ENCODE peak calls at places on chromosomes 2 and 18, in eight cellular contexts. P is IMR-90, J is K562, D is A549, E is H1, U is SK-N-SH, L is HCT116, I is GM12878. C is an unnamed sample.

GRCh38 chr2:126725580-126725979 is 69.6 kb downstream of the GYPC start:
- DNase-seq in P (no peak), J (no peak), D (no peak), E (no peak), U (no peak), L (no peak), I (no peak), C (no peak)

GRCh38 chr2:98346259-98347236 is at the start of gene CNGA3:
- DNase-seq in P (peak), J (peak), D (no peak), E (peak), U (peak), L (no peak), I (no peak), C (no peak)

GRCh38 chr2:96685592-96686459 is 43.3 kb downstream of the FER1L5 start:
- DNase-seq in P (no peak), J (peak), D (no peak), E (peak), U (peak), L (no peak), I (no peak), C (peak)

GRCh38 chr18:59690216-59691045 is 6.8 kb downstream of the CCBE1 start:
- DNase-seq in P (no peak), J (no peak), D (no peak), E (no peak), U (no peak), L (no peak), I (no peak), C (no peak)

GRCh38 chr2:169397697-169398096 is 35.4 kb upstream of the LRP2 start:
- DNase-seq in P (no peak), J (peak), D (no peak), E (no peak), U (peak), L (peak), I (no peak), C (no peak)

GRCh38 chr2:26807788-26808460 is 22.1 kb downstream of the CENPA start:
- DNase-seq in P (peak), J (no peak), D (no peak), E (no peak), U (peak), L (no peak), I (no peak), C (no peak)

GRCh38 chr2:185475868-185476267 is 262.7 kb upstream of the FSIP2 start:
- DNase-seq in P (no peak), J (no peak), D (no peak), E (no peak), U (no peak), L (no peak), I (no peak), C (no peak)

GRCh38 chr2:225414902-225415301 is 15.4 kb downstream of the NYAP2 start:
- DNase-seq in P (no peak), J (no peak), D (no peak), E (no peak), U (no peak), L (no peak), I (no peak), C (no peak)

GRCh38 chr2:43727634-43728014 is 46.2 kb upstream of the DYNC2LI1 start:
- DNase-seq in P (no peak), J (no peak), D (no peak), E (no peak), U (no peak), L (no peak), I (no peak), C (no peak)

GRCh38 chr2:237171396-237171795 is 85.7 kb downstream of the COPS8 start:
- DNase-seq in P (peak), J (no peak), D (peak), E (no peak), U (no peak), L (peak), I (no peak), C (no peak)

GRCh38 chr2:183614797-183615429 is 490.7 kb downstream of the NUP35 start:
- DNase-seq in P (no peak), J (no peak), D (no peak), E (no peak), U (peak), L (no peak), I (no peak), C (no peak)

GRCh38 chr2:85242321-85242720 is 85.5 kb downstream of the TGOLN2 start:
- DNase-seq in P (no peak), J (no peak), D (no peak), E (no peak), U (no peak), L (no peak), I (no peak), C (no peak)

GRCh38 chr2:164430166-164430783 is 191.0 kb downstream of the GRB14 start:
- DNase-seq in P (peak), J (no peak), D (peak), E (no peak), U (peak), L (peak), I (no peak), C (peak)

GRCh38 chr2:10947005-10947440 is 35.3 kb downstream of the KCNF1 start:
- DNase-seq in P (peak), J (no peak), D (no peak), E (no peak), U (no peak), L (no peak), I (no peak), C (no peak)

GRCh38 chr2:160229591-160229990 is 29.5 kb upstream of the ITGB6 start:
- DNase-seq in P (peak), J (no peak), D (no peak), E (no peak), U (no peak), L (no peak), I (no peak), C (no peak)

GRCh38 chr18:74766233-74766632 is 168.6 kb downstream of the ZNF407 start:
- DNase-seq in P (no peak), J (no peak), D (no peak), E (no peak), U (no peak), L (no peak), I (no peak), C (no peak)

GRCh38 chr2:131152065-131152464 is 46.9 kb downstream of the PLEKHB2 start:
- DNase-seq in P (no peak), J (no peak), D (no peak), E (peak), U (peak), L (no peak), I (no peak), C (no peak)

GRCh38 chr2:88085602-88086001 is 18.0 kb downstream of the SMYD1 start:
- DNase-seq in P (no peak), J (no peak), D (no peak), E (no peak), U (no peak), L (no peak), I (no peak), C (no peak)

GRCh38 chr2:181310967-181311366 is 146.2 kb upstream of the ITGA4 start:
- DNase-seq in P (no peak), J (no peak), D (no peak), E (no peak), U (no peak), L (no peak), I (no peak), C (no peak)

GRCh38 chr2:122063716-122064115 is 308.3 kb downstream of the TSN start:
- DNase-seq in P (peak), J (no peak), D (no peak), E (no peak), U (no peak), L (no peak), I (no peak), C (no peak)

GRCh38 chr2:239223029-239223329 is 177.8 kb downstream of the HDAC4 start:
- DNase-seq in P (peak), J (no peak), D (no peak), E (no peak), U (no peak), L (no peak), I (no peak), C (peak)

GRCh38 chr18:4125246-4125938 is 329.7 kb downstream of the DLGAP1 start:
- DNase-seq in P (no peak), J (no peak), D (no peak), E (no peak), U (no peak), L (no peak), I (no peak), C (no peak)

GRCh38 chr2:43227830-43228280 is 1.4 kb upstream of the ZFP36L2 start:
- DNase-seq in P (peak), J (peak), D (peak), E (no peak), U (no peak), L (no peak), I (no peak), C (peak)

GRCh38 chr2:102841107-102841840 is 79.4 kb downstream of the TMEM182 start:
- DNase-seq in P (peak), J (peak), D (peak), E (peak), U (peak), L (peak), I (no peak), C (peak)

GRCh38 chr18:58862851-58863538 is 1.7 kb upstream of the ZNF532 start:
- DNase-seq in P (peak), J (no peak), D (peak), E (peak), U (peak), L (peak), I (no peak), C (no peak)

GRCh38 chr2:33104726-33105125 is 158.0 kb downstream of the LTBP1 start:
- DNase-seq in P (peak), J (peak), D (no peak), E (no peak), U (no peak), L (peak), I (no peak), C (no peak)

GRCh38 chr2:224145751-224146355 is 106.8 kb upstream of the SERPINE2 start:
- DNase-seq in P (peak), J (no peak), D (peak), E (no peak), U (no peak), L (peak), I (no peak), C (peak)

GRCh38 chr2:65574911-65575444 is 142.6 kb upstream of the SPRED2 start:
- DNase-seq in P (no peak), J (no peak), D (no peak), E (no peak), U (no peak), L (no peak), I (no peak), C (no peak)

GRCh38 chr18:7855051-7855450 is 287.9 kb downstream of the PTPRM start:
- DNase-seq in P (no peak), J (no peak), D (no peak), E (no peak), U (no peak), L (no peak), I (no peak), C (no peak)

GRCh38 chr18:22932885-22933205 is 283 bp upstream of the RBBP8 start:
- DNase-seq in P (no peak), J (no peak), D (no peak), E (no peak), U (no peak), L (no peak), I (no peak), C (no peak)

GRCh38 chr2:134206029-134206428 is 47.8 kb upstream of the MGAT5 start:
- DNase-seq in P (no peak), J (no peak), D (no peak), E (no peak), U (no peak), L (no peak), I (no peak), C (no peak)

DNA sequence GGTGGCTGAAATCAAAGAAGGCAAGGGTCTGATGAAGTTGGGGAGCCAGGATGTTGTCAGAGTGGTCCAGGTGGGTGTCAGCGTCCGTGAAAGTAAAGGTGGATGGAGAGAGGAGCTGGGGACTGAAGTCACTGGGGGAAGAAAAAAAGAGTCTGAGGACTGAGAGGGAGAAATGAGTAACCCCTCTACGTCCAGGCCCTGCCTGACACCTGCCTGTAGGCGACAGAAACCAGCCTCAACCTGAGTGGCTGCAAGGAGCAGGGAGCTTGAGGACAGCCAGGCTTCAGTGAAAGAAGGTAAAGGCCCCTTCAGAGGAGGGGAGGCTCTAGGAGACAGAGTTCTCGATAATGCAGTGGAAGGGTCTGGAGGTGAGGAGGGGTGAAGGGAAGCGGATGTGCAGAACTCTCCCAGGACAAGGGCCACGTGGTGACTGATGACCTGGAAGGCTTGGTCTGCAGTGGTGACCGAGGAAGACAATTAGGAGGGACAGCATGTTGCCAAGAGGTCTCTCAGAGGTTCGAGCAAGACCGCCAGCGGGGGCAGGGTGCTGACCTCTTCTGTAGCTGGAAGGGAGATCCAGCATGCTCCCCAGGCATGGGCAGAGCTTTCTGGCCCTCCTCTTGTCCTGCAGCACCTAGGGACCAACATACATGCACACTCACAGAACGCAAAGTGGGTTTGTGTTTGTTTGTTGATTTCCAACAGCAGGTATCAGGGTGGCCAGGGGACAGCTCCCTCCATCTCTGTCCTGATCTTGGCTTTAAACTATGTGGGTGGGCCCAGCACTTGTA is 86.6 kb upstream of the TMEM247 start:
- DNase-seq in P (no peak), J (no peak), D (no peak), E (no peak), U (no peak), L (no peak), I (no peak), C (no peak)
- TF ChIP-seq RAD21 in P (no peak), J (no peak), D (no peak), E (no peak), U (no peak), L (no peak), I (no peak), C (no peak)

GRCh38 chr18:28855524-28855923 is 678.6 kb upstream of the CDH2 start:
- DNase-seq in P (peak), J (no peak), D (no peak), E (no peak), U (no peak), L (no peak), I (no peak), C (no peak)

GRCh38 chr18:28855989-28856388 is 679.1 kb upstream of the CDH2 start:
- DNase-seq in P (no peak), J (no peak), D (no peak), E (no peak), U (no peak), L (no peak), I (no peak), C (no peak)

GRCh38 chr18:28858248-28858647 is 681.3 kb upstream of the CDH2 start:
- DNase-seq in P (no peak), J (no peak), D (no peak), E (no peak), U (no peak), L (no peak), I (no peak), C (no peak)

GRCh38 chr18:28854964-28855363 is 678.0 kb upstream of the CDH2 start:
- DNase-seq in P (peak), J (no peak), D (no peak), E (no peak), U (no peak), L (no peak), I (no peak), C (no peak)
- TF ChIP-seq RAD21 in P (no peak), J (no peak), D (no peak), E (no peak), U (no peak), L (no peak), I (no peak), C (no peak)

GRCh38 chr2:168300460-168300859 is 53.1 kb upstream of the STK39 start:
- DNase-seq in P (no peak), J (no peak), D (no peak), E (no peak), U (no peak), L (no peak), I (no peak), C (no peak)
- TF ChIP-seq RAD21 in P (no peak), J (no peak), D (no peak), E (no peak), U (no peak), L (no peak), I (no peak), C (no peak)

DNA sequence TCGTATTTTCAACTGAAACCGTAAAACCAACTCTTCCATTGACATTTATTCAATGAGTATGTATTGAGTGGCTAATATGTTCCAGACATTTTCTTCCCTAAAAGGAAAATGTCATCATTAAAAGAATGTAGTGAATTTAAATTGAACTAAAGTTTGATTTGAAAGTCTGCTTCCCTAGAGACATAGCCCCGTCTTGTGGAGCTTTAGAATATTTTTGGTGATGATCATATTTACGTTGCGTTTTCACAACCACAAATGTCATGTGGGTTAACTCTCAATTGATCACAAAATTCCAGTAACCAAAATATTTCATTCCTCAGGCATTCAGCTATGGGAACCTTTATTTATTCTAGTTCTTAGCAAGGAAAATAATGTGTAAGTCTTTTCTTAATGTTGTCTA is 204.1 kb downstream of the MBD2 start:
- DNase-seq in P (no peak), J (no peak), D (no peak), E (no peak), U (no peak), L (no peak), I (no peak), C (no peak)
- TF ChIP-seq RAD21 in P (no peak), J (no peak), D (no peak), E (no peak), U (no peak), L (no peak), I (no peak), C (no peak)

DNA sequence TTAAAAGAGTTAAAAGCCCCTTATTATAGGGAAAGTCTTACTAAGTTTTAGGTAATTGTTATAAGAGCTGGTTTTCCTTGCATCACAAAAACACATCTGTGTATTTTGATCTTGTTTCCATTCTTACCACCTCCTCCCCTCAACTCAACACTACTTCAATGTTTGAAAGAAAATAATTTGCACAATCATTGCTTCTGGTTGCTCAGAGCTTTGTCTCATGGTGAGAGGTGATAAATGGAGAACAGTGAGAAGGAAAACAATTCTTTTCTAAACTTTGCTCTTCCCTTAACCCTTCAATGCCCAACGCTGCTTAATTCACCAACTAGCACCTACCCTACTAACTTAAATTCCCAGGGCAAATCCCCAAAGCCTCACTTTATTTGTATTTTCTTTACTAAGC is 268.1 kb upstream of the LINC00305 start:
- DNase-seq in P (no peak), J (no peak), D (no peak), E (no peak), U (no peak), L (no peak), I (no peak), C (no peak)
- TF ChIP-seq RAD21 in P (no peak), J (no peak), D (no peak), E (no peak), U (no peak), L (no peak), I (no peak), C (no peak)

DNA sequence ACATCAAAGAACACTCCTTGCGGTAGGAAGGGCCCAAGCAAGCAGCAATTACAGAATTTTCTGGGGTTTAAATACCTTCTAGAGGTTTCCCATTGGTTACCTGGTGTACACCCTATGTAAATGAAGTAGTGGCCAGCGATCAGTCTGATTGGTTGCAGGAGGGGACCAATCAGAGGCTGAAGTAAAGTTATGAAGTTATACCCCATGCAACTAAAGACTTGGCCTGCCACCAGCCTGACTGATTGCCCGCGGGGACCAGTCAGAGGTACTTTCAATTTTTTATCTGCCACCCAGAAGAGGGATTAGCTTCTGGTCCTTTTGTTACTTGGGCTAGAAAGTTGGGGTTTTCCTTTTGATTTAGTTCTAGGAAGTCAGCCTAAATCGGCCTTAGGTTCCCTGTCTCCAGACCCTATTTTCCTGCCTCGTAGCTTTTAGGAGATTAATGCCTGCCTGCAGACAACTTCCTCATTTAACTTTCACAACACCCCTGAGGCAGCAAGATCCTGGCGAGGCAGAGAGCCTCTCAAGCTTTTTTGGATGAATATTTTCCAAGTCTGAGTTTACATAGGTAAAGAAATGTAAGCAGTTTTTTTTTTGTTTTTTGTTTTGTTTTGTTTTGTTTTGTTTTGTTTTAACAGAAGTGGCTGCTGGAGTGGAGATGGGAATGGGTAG is 1.5 kb upstream of the DGUOK start:
- DNase-seq in P (no peak), J (peak), D (no peak), E (no peak), U (no peak), L (peak), I (no peak), C (no peak)
- TF ChIP-seq RAD21 in P (no peak), J (no peak), D (no peak), E (no peak), U (no peak), L (no peak), I (no peak), C (no peak)

DNA sequence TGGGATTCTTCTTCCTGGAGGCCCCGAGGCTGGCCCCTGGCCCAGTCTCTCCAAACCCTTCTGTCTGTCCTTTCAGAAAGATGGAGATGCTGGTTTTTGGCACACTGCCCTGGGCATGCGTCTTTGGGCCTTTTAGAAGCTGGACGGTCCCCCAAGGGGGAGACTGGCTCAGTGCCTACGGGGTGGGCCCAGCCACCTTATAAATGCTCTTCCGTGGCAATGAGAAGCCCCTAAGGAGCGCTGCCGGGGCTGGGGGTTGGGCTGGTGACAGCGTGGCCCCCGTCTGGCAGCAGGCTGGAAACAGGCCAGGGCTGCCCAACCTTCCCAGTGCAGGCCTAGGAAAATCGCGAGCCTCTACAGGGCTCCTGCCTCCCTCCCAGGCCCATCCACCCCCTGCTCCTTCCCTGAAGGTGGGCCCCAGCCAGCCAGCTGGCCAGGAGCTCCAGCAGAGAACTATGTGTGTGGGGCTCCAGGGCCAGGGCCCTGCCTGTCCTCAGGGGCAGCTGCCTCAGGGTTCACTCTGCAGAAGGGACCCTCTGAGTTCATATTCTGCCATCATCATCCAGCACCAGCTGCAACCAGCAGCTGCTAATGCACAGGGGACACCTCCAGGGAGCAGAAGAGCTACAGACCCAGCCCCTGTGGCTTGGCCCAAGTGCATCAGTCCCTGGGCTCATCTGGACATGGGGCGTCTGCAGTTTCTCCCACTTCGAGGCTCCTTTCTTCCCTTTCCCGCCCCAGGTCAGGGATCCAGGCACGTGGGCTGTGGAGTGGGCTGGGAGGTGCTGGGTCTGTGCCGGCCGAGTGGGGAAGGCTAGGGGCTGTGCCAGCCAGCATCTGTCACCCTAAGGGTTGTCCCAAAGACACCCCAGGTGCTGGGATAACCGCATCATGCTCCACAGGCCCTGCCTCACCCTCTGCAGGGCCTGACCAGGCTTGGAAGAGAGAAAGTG is 107.7 kb upstream of the OTOS start:
- DNase-seq in P (no peak), J (no peak), D (no peak), E (no peak), U (peak), L (no peak), I (no peak), C (no peak)
- TF ChIP-seq RAD21 in P (no peak), J (no peak), D (no peak), E (no peak), U (no peak), L (no peak), I (no peak), C (no peak)

C was measured in HepG2.